ENCODE peak calls at places on chromosomes 4 and X, in six cellular contexts. One of them, this sample, is unnamed.

GRCh38 chr4:120331486-120332281 is 265.0 kb upstream of the MAD2L1 start:
- DNase-seq in cardiac muscle cell: no peak
- DNase-seq in BJ: no peak
- DNase-seq in PC-9: no peak
- DNase-seq in heart right ventricle: no peak
- DNase-seq in ovary: no peak
- DNase-seq in this sample: no peak

GRCh38 chr4:63717384-63717783 is 691.9 kb downstream of the TECRL start:
- DNase-seq in cardiac muscle cell: peak
- DNase-seq in BJ: no peak
- DNase-seq in PC-9: peak
- DNase-seq in heart right ventricle: no peak
- DNase-seq in ovary: no peak
- DNase-seq in this sample: no peak

GRCh38 chrX:104567506-104567905 is 1.5 kb downstream of the IL1RAPL2 start:
- DNase-seq in cardiac muscle cell: no peak
- DNase-seq in BJ: no peak
- DNase-seq in PC-9: no peak
- DNase-seq in heart right ventricle: no peak
- DNase-seq in ovary: no peak
- DNase-seq in this sample: no peak

GRCh38 chr4:1239141-1239948 is 9.6 kb downstream of the CTBP1 start:
- DNase-seq in cardiac muscle cell: no peak
- DNase-seq in BJ: no peak
- DNase-seq in PC-9: no peak
- DNase-seq in heart right ventricle: peak
- DNase-seq in ovary: no peak
- DNase-seq in this sample: no peak

GRCh38 chr4:87354168-87355102 is 31.8 kb upstream of the HSD17B13 start:
- DNase-seq in cardiac muscle cell: no peak
- DNase-seq in BJ: no peak
- DNase-seq in PC-9: no peak
- DNase-seq in heart right ventricle: no peak
- DNase-seq in ovary: no peak
- DNase-seq in this sample: no peak

GRCh38 chrX:149010899-149011224 is 494.2 kb downstream of the IDS start:
- DNase-seq in cardiac muscle cell: no peak
- DNase-seq in BJ: no peak
- DNase-seq in PC-9: no peak
- DNase-seq in heart right ventricle: no peak
- DNase-seq in ovary: no peak
- DNase-seq in this sample: no peak

GRCh38 chr4:149409186-149410056 is 406.2 kb downstream of the IQCM start:
- DNase-seq in cardiac muscle cell: no peak
- DNase-seq in BJ: peak
- DNase-seq in PC-9: no peak
- DNase-seq in heart right ventricle: peak
- DNase-seq in ovary: no peak
- DNase-seq in this sample: peak

GRCh38 chr4:123055943-123056342 is 133.5 kb upstream of the NUDT6 start:
- DNase-seq in cardiac muscle cell: no peak
- DNase-seq in BJ: no peak
- DNase-seq in PC-9: no peak
- DNase-seq in heart right ventricle: no peak
- DNase-seq in ovary: no peak
- DNase-seq in this sample: no peak

GRCh38 chr4:92381640-92382039 is 77.9 kb downstream of the GRID2 start:
- DNase-seq in cardiac muscle cell: no peak
- DNase-seq in BJ: no peak
- DNase-seq in PC-9: no peak
- DNase-seq in heart right ventricle: no peak
- DNase-seq in ovary: no peak
- DNase-seq in this sample: no peak

GRCh38 chr4:87543835-87544461 is 14.8 kb upstream of the SPARCL1 start:
- DNase-seq in cardiac muscle cell: peak
- DNase-seq in BJ: no peak
- DNase-seq in PC-9: no peak
- DNase-seq in heart right ventricle: no peak
- DNase-seq in ovary: no peak
- DNase-seq in this sample: no peak

GRCh38 chr4:186203391-186203802 is 12.0 kb downstream of the CYP4V2 start:
- DNase-seq in cardiac muscle cell: no peak
- DNase-seq in BJ: no peak
- DNase-seq in PC-9: no peak
- DNase-seq in heart right ventricle: no peak
- DNase-seq in ovary: no peak
- DNase-seq in this sample: no peak

GRCh38 chr4:166146806-166147540 is 273.9 kb downstream of the TLL1 start:
- DNase-seq in cardiac muscle cell: no peak
- DNase-seq in BJ: no peak
- DNase-seq in PC-9: no peak
- DNase-seq in heart right ventricle: no peak
- DNase-seq in ovary: no peak
- DNase-seq in this sample: no peak

GRCh38 chrX:49059209-49060191 is 701 bp downstream of the CCDC120 start:
- DNase-seq in cardiac muscle cell: no peak
- DNase-seq in BJ: no peak
- DNase-seq in PC-9: peak
- DNase-seq in heart right ventricle: no peak
- DNase-seq in ovary: no peak
- DNase-seq in this sample: no peak

GRCh38 chr4:105710678-105711077 is 2.1 kb downstream of the GSTCD start:
- DNase-seq in cardiac muscle cell: no peak
- DNase-seq in BJ: no peak
- DNase-seq in PC-9: no peak
- DNase-seq in heart right ventricle: no peak
- DNase-seq in ovary: no peak
- DNase-seq in this sample: no peak

GRCh38 chrX:8366491-8366890 is 98.1 kb upstream of the VCX3B start:
- DNase-seq in cardiac muscle cell: no peak
- DNase-seq in BJ: no peak
- DNase-seq in PC-9: no peak
- DNase-seq in heart right ventricle: no peak
- DNase-seq in ovary: no peak
- DNase-seq in this sample: no peak

GRCh38 chrX:3733043-3733430 is 19.6 kb upstream of the PRKX start:
- DNase-seq in cardiac muscle cell: no peak
- DNase-seq in BJ: no peak
- DNase-seq in PC-9: no peak
- DNase-seq in heart right ventricle: no peak
- DNase-seq in ovary: no peak
- DNase-seq in this sample: no peak

GRCh38 chr4:186621959-186622553 is 66.7 kb upstream of the MTNR1A start:
- DNase-seq in cardiac muscle cell: no peak
- DNase-seq in BJ: peak
- DNase-seq in PC-9: peak
- DNase-seq in heart right ventricle: no peak
- DNase-seq in ovary: no peak
- DNase-seq in this sample: no peak

GRCh38 chr4:37588150-37588549 is 98.0 kb downstream of the RELL1 start:
- DNase-seq in cardiac muscle cell: no peak
- DNase-seq in BJ: no peak
- DNase-seq in PC-9: no peak
- DNase-seq in heart right ventricle: no peak
- DNase-seq in ovary: no peak
- DNase-seq in this sample: no peak

GRCh38 chr4:29539226-29539625 is 1180.9 kb upstream of the PCDH7 start:
- DNase-seq in cardiac muscle cell: no peak
- DNase-seq in BJ: no peak
- DNase-seq in PC-9: no peak
- DNase-seq in heart right ventricle: no peak
- DNase-seq in ovary: no peak
- DNase-seq in this sample: no peak

GRCh38 chr4:101200561-101200960 is 146.8 kb downstream of the PPP3CA start:
- DNase-seq in cardiac muscle cell: no peak
- DNase-seq in BJ: peak
- DNase-seq in PC-9: peak
- DNase-seq in heart right ventricle: no peak
- DNase-seq in ovary: no peak
- DNase-seq in this sample: no peak
- H3K4me3 ChIP-seq in cardiac muscle cell: no peak
- H3K4me3 ChIP-seq in BJ: no peak
- H3K4me3 ChIP-seq in PC-9: no peak
- H3K4me3 ChIP-seq in heart right ventricle: no peak
- H3K4me3 ChIP-seq in ovary: no peak
- H3K4me3 ChIP-seq in this sample: no peak

DNA sequence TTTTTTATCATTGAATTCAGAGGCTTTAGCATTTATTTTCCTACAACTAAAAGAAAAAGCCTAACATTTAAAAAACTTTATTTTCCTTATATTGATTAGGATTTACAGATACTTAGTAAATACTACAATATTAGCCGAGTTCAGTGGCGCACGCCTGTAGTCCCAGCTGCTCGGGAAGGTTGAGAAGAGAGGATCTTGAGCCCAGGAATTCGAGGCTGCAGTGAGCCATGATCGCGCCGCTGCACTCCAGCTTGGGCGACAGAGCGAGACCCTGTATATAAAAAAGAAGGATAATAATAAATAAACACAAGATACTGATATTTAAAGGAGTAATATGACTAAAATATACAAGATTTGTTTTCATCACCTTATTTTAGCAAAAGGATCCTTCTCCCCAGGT is 686 bp upstream of the UPF3B start:
- DNase-seq in cardiac muscle cell: no peak
- DNase-seq in BJ: no peak
- DNase-seq in PC-9: no peak
- DNase-seq in heart right ventricle: no peak
- DNase-seq in ovary: no peak
- DNase-seq in this sample: no peak
- H3K4me3 ChIP-seq in cardiac muscle cell: peak
- H3K4me3 ChIP-seq in BJ: peak
- H3K4me3 ChIP-seq in PC-9: peak
- H3K4me3 ChIP-seq in heart right ventricle: peak
- H3K4me3 ChIP-seq in ovary: peak
- H3K4me3 ChIP-seq in this sample: peak

GRCh38 chr4:70586841-70587240 is 5.2 kb upstream of the AMBN start:
- DNase-seq in cardiac muscle cell: no peak
- DNase-seq in BJ: no peak
- DNase-seq in PC-9: no peak
- DNase-seq in heart right ventricle: no peak
- DNase-seq in ovary: no peak
- DNase-seq in this sample: no peak

GRCh38 chr4:70591955-70592582 is at the start of gene AMBN:
- DNase-seq in cardiac muscle cell: no peak
- DNase-seq in BJ: no peak
- DNase-seq in PC-9: no peak
- DNase-seq in heart right ventricle: no peak
- DNase-seq in ovary: no peak
- DNase-seq in this sample: no peak

GRCh38 chr4:70583952-70584834 is 7.9 kb upstream of the AMBN start:
- DNase-seq in cardiac muscle cell: no peak
- DNase-seq in BJ: no peak
- DNase-seq in PC-9: peak
- DNase-seq in heart right ventricle: no peak
- DNase-seq in ovary: no peak
- DNase-seq in this sample: no peak

GRCh38 chr4:70589785-70590184 is 2.3 kb upstream of the AMBN start:
- DNase-seq in cardiac muscle cell: no peak
- DNase-seq in BJ: no peak
- DNase-seq in PC-9: no peak
- DNase-seq in heart right ventricle: no peak
- DNase-seq in ovary: no peak
- DNase-seq in this sample: no peak
- H3K4me3 ChIP-seq in cardiac muscle cell: no peak
- H3K4me3 ChIP-seq in BJ: no peak
- H3K4me3 ChIP-seq in PC-9: no peak
- H3K4me3 ChIP-seq in heart right ventricle: no peak
- H3K4me3 ChIP-seq in ovary: no peak
- H3K4me3 ChIP-seq in this sample: no peak

GRCh38 chrX:40008841-40009461 is 88.8 kb downstream of the BCOR start:
- DNase-seq in cardiac muscle cell: peak
- DNase-seq in BJ: no peak
- DNase-seq in PC-9: no peak
- DNase-seq in heart right ventricle: peak
- DNase-seq in ovary: no peak
- DNase-seq in this sample: peak

GRCh38 chrX:40007746-40008705 is 89.7 kb downstream of the BCOR start:
- DNase-seq in cardiac muscle cell: no peak
- DNase-seq in BJ: no peak
- DNase-seq in PC-9: no peak
- DNase-seq in heart right ventricle: no peak
- DNase-seq in ovary: no peak
- DNase-seq in this sample: peak

GRCh38 chrX:40009890-40010289 is 87.9 kb downstream of the BCOR start:
- DNase-seq in cardiac muscle cell: no peak
- DNase-seq in BJ: no peak
- DNase-seq in PC-9: no peak
- DNase-seq in heart right ventricle: no peak
- DNase-seq in ovary: no peak
- DNase-seq in this sample: no peak

GRCh38 chrX:40010550-40011364 is 87.0 kb downstream of the BCOR start:
- DNase-seq in cardiac muscle cell: no peak
- DNase-seq in BJ: no peak
- DNase-seq in PC-9: no peak
- DNase-seq in heart right ventricle: no peak
- DNase-seq in ovary: no peak
- DNase-seq in this sample: no peak

GRCh38 chrX:40009462-40009851 is 88.3 kb downstream of the BCOR start:
- DNase-seq in cardiac muscle cell: peak
- DNase-seq in BJ: no peak
- DNase-seq in PC-9: no peak
- DNase-seq in heart right ventricle: no peak
- DNase-seq in ovary: no peak
- DNase-seq in this sample: no peak
- H3K4me3 ChIP-seq in cardiac muscle cell: peak
- H3K4me3 ChIP-seq in BJ: no peak
- H3K4me3 ChIP-seq in PC-9: no peak
- H3K4me3 ChIP-seq in heart right ventricle: peak
- H3K4me3 ChIP-seq in ovary: no peak
- H3K4me3 ChIP-seq in this sample: no peak

GRCh38 chrX:21659320-21659719 is 1.2 kb upstream of the KLHL34 start:
- DNase-seq in cardiac muscle cell: no peak
- DNase-seq in BJ: no peak
- DNase-seq in PC-9: no peak
- DNase-seq in heart right ventricle: no peak
- DNase-seq in ovary: no peak
- DNase-seq in this sample: no peak
- H3K4me3 ChIP-seq in cardiac muscle cell: no peak
- H3K4me3 ChIP-seq in BJ: no peak
- H3K4me3 ChIP-seq in PC-9: no peak
- H3K4me3 ChIP-seq in heart right ventricle: no peak
- H3K4me3 ChIP-seq in ovary: no peak
- H3K4me3 ChIP-seq in this sample: no peak

GRCh38 chr4:48698029-48698901 is 81.8 kb downstream of the FRYL start:
- DNase-seq in cardiac muscle cell: peak
- DNase-seq in BJ: no peak
- DNase-seq in PC-9: peak
- DNase-seq in heart right ventricle: no peak
- DNase-seq in ovary: peak
- DNase-seq in this sample: peak
- H3K4me3 ChIP-seq in cardiac muscle cell: no peak
- H3K4me3 ChIP-seq in BJ: no peak
- H3K4me3 ChIP-seq in PC-9: peak
- H3K4me3 ChIP-seq in heart right ventricle: no peak
- H3K4me3 ChIP-seq in ovary: no peak
- H3K4me3 ChIP-seq in this sample: no peak